ENCODE peak calls at places on chromosomes 2 and 18, in nine cellular contexts. W, F, L, E, Y, T, H, R and A are unnamed samples.

GRCh38 chr2:1226766-1227165 is 186.5 kb upstream of the TPO start:
- DNase-seq in W (no peak), F (no peak), L (no peak), E (no peak), Y (no peak), T (no peak), H (no peak), R (no peak), A (no peak)

GRCh38 chr2:225002039-225002655 is 40.1 kb downstream of the DOCK10 start:
- DNase-seq in W (peak; percentile 43), F (peak; percentile 91), L (peak; percentile 68), E (peak; percentile 60), Y (no peak), T (peak; percentile 54), H (peak; percentile 23), R (peak; percentile 42), A (peak; percentile 41)

GRCh38 chr2:2800697-2801096 is 469.6 kb upstream of the MYT1L start:
- DNase-seq in W (no peak), F (no peak), L (no peak), E (no peak), Y (no peak), T (no peak), H (no peak), R (no peak), A (no peak)

GRCh38 chr2:96656540-96656939 is 14.0 kb downstream of the FER1L5 start:
- DNase-seq in W (no peak), F (no peak), L (no peak), E (no peak), Y (no peak), T (no peak), H (no peak), R (no peak), A (no peak)

GRCh38 chr2:60652822-60653315 is 99.4 kb upstream of the BCL11A start:
- DNase-seq in W (no peak), F (no peak), L (no peak), E (no peak), Y (no peak), T (no peak), H (no peak), R (no peak), A (no peak)

GRCh38 chr2:203629699-203630098 is 76.7 kb upstream of the CD28 start:
- DNase-seq in W (no peak), F (no peak), L (no peak), E (no peak), Y (no peak), T (no peak), H (no peak), R (no peak), A (no peak)

GRCh38 chr2:174613545-174613944 is 15.9 kb upstream of the WIPF1 start:
- DNase-seq in W (no peak), F (no peak), L (no peak), E (no peak), Y (no peak), T (no peak), H (no peak), R (no peak), A (no peak)

GRCh38 chr2:9234680-9235387 is 28.2 kb downstream of the ASAP2 start:
- DNase-seq in W (peak; percentile 86), F (no peak), L (peak; percentile 89), E (no peak), Y (no peak), T (peak; percentile 96), H (peak; percentile 37), R (peak; percentile 87), A (no peak)

GRCh38 chr2:109322111-109322510 is 193.1 kb downstream of the SH3RF3 start:
- DNase-seq in W (no peak), F (no peak), L (no peak), E (no peak), Y (no peak), T (no peak), H (no peak), R (no peak), A (no peak)

GRCh38 chr2:123514808-123515207 is 510.3 kb upstream of the CNTNAP5 start:
- DNase-seq in W (no peak), F (peak; percentile 38), L (no peak), E (no peak), Y (no peak), T (no peak), H (no peak), R (no peak), A (no peak)

GRCh38 chr18:57353940-57354461 is 1.6 kb downstream of the ST8SIA3 start:
- DNase-seq in W (no peak), F (peak; percentile 90), L (peak; percentile 4), E (no peak), Y (no peak), T (peak; percentile 2), H (peak; percentile 45), R (peak; percentile 77), A (no peak)

GRCh38 chr2:217573565-217573964 is 429.2 kb downstream of the TNS1 start:
- DNase-seq in W (no peak), F (no peak), L (peak; percentile 7), E (no peak), Y (no peak), T (no peak), H (no peak), R (no peak), A (no peak)

GRCh38 chr2:42522035-42522434 is 28.3 kb upstream of the KCNG3 start:
- DNase-seq in W (no peak), F (no peak), L (no peak), E (no peak), Y (no peak), T (no peak), H (no peak), R (no peak), A (no peak)

GRCh38 chr2:70084973-70085710 is 2.1 kb upstream of the PCBP1 start:
- DNase-seq in W (peak; percentile 65), F (peak; percentile 98), L (no peak), E (peak; percentile 76), Y (no peak), T (no peak), H (peak; percentile 43), R (no peak), A (no peak)
- H3K4me3 ChIP-seq in W (peak overlapping the region; percentile 68), F (peak overlapping the region; percentile 85), L (no peak overlapping the region), E (peak overlapping the region; percentile 69), Y (peak overlapping the region; percentile 20), T (peak overlapping the region; percentile 3), H (peak overlapping the region; percentile 90), R (no peak overlapping the region), A (no peak overlapping the region)

DNA sequence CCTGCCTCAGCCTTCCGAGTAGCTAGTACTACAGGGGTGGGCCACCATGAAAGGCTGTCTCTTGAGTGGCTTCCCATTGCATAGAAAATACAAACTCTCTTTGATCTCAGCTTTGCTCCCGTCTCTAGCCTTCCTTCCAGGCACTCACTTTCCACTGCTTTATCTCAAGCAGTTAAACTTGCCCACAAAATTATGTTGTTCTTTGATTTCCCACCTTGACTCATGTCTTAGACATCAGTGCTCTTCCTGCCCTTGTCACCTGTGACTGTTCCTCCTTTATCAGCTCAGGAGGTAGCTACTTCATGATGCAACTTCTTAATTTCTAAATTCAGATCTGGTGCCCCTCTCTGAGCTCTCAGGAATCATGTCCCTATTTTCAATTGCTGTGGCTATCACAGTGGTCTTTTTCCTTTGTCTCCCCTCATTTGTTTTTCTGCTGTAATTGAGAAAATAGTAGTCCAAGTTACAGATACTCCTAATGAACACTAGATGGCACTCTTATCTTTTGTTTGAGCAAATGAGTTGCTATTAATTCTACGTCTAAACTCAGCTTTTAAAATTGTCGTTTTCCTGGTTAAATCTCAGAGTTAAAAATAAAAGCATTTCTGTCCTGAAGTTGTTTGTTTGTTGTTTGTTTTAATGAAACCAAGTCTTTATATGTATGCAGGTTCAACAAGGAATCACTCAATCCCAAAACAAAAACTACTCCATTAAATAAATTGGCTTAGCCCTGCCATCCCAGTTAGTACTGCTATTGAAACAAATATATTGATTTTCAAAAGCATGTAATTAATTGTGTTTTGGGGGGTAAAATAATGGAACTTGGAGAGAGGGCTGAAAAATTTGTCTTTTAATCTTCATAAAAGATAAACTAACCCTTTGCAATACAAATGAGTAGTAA is 46.9 kb upstream of the GREB1L start:
- DNase-seq in W (peak; percentile 79), F (peak; percentile 67), L (peak; percentile 29), E (no peak), Y (peak; percentile 7), T (peak; percentile 24), H (peak; percentile 15), R (peak; percentile 29), A (no peak)
- TF ChIP-seq REST in W (no peak), F (no peak), L (no peak), E (no peak), Y (no peak), T (no peak), H (no peak), R (no peak), A (no peak)

DNA sequence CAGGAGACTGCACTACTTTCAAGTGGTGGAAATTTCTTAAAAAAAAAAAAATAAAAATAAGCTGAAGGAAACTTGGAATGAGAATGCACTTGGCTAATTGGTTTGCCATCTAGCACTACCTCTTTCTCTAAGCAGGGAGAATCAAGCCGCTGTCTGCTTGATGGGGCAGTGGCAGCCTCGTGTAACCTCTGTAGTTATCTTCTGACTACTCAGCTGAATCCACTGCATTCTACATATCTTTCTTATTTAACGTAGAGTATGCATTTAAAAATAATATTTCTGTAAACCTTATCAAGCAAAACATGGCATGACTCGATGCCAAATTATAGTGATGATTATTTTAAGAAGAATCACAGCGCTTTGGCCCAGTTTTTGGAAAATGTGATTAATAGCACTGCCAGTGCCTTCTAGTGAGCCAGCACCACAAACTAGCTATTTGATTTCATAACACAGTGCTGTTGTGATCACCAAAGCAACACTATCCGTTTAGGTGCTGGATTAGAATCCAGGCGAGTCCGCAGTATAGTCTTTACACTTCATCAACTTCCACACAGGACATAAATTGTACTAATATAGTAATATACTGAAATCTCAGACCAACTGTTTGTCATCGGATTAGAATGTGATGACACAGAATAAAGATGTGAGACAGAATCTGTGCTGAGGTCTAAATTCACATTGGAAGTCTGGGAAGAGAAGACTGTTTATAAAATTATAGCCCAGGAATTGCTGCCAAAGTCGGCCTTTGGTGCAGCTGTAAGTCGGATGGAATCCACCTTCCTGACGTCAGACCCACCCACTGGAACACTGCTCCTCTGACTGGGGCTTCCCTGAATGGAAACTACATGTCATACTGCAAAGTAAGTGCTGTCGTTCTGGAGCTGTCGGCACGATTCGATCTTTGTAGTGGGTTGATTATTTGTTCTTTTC is 136.5 kb upstream of the ETAA1 start:
- DNase-seq in W (no peak), F (no peak), L (peak; percentile 86), E (no peak), Y (no peak), T (no peak), H (no peak), R (no peak), A (peak; percentile 89)
- H3K4me3 ChIP-seq in W (no peak overlapping the region), F (no peak overlapping the region), L (no peak overlapping the region), E (no peak overlapping the region), Y (no peak overlapping the region), T (no peak overlapping the region), H (no peak overlapping the region), R (peak overlapping the region; percentile 26), A (no peak overlapping the region)

GRCh38 chr2:27977623-27978312 is 87.2 kb downstream of the BABAM2 start:
- DNase-seq in W (peak; percentile 84), F (no peak), L (peak; percentile 91), E (no peak), Y (no peak), T (peak; percentile 60), H (no peak), R (no peak), A (peak; percentile 70)

GRCh38 chr2:27984153-27984552 is 93.6 kb downstream of the BABAM2 start:
- DNase-seq in W (no peak), F (no peak), L (no peak), E (no peak), Y (no peak), T (no peak), H (no peak), R (no peak), A (no peak)

DNA sequence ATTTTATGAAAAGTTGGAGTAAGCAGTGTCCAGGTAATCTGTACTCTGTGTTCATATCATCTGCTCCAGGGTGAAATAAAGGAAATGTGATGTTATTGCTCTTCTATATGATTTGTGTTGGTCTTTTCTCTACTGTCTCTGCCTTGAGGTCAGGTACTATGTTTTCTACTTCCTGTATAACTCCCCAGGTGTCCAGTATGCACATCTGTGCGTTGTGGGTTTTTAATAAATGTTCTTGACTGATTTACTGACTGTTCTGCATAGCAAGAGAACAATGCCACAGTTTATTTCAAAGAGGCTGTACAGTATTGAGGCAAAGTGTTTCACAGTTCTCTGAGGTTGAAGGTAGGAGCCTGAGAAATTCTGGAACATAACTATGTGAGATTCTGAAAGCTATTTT is 89.7 kb downstream of the BABAM2 start:
- DNase-seq in W (peak; percentile 23), F (no peak), L (no peak), E (no peak), Y (no peak), T (no peak), H (no peak), R (no peak), A (no peak)
- TF ChIP-seq REST in W (no peak), F (no peak), L (no peak), E (no peak), Y (no peak), T (no peak), H (no peak), R (no peak), A (no peak)